ENCODE peak calls at places on chromosomes 4 and X, in seven cellular contexts. B, M, J, T, W, U and D are unnamed samples. For H3K4me1, the result is how much of the 10 kb centered on the place peaks cover.

GRCh38 chrX:149699761-149700160 is 12.1 kb upstream of the MAGEA11 start:
- DNase-seq in U (no peak), W (no peak), M (no peak), J (no peak), T (no peak), B (no peak), D (no peak)

GRCh38 chrX:44903842-44904530 is 31.0 kb downstream of the KDM6A start:
- DNase-seq in B (no peak), T (no peak), J (no peak), W (no peak), M (no peak), U (no peak), D (no peak)

GRCh38 chr4:99861120-99861905 is 32.9 kb downstream of the LAMTOR3 start:
- DNase-seq in J (no peak), U (no peak), W (no peak), T (peak), M (no peak), B (no peak), D (no peak)

GRCh38 chr4:99324978-99325377 is 3.8 kb upstream of the ADH1B start:
- DNase-seq in J (peak), U (no peak), T (no peak), W (peak), B (no peak), M (peak), D (no peak)

GRCh38 chrX:133448512-133449076 is 33.3 kb upstream of the GPC4 start:
- DNase-seq in J (no peak), U (no peak), B (no peak), T (peak), M (no peak), W (no peak), D (no peak)

GRCh38 chr4:76977731-76978350 is 28.3 kb downstream of the SEPTIN11 start:
- DNase-seq in B (no peak), J (no peak), U (no peak), W (no peak), M (no peak), T (peak), D (no peak)

GRCh38 chr4:44760142-44760898 is 34.0 kb upstream of the GNPDA2 start:
- DNase-seq in B (peak), M (peak), T (peak), W (no peak), U (no peak), J (no peak), D (no peak)

GRCh38 chr4:83866821-83867220 is 330.9 kb downstream of the GPAT3 start:
- DNase-seq in B (no peak), J (no peak), M (no peak), T (no peak), W (no peak), U (no peak), D (no peak)

GRCh38 chr4:8310306-8310705 is 40.8 kb downstream of the HTRA3 start:
- DNase-seq in B (no peak), U (no peak), J (peak), W (peak), T (no peak), M (no peak), D (no peak)

GRCh38 chr4:24433515-24434192 is 150.7 kb downstream of the DHX15 start:
- DNase-seq in B (no peak), W (no peak), T (no peak), J (no peak), M (peak), U (no peak), D (no peak)

GRCh38 chr4:113003841-113004240 is 45.6 kb upstream of the ANK2 start:
- DNase-seq in J (no peak), B (no peak), U (no peak), W (no peak), T (peak), M (no peak), D (no peak)

GRCh38 chr4:188412499-188412898 is 273.3 kb downstream of the TRIML1 start:
- DNase-seq in T (no peak), J (no peak), B (no peak), M (no peak), W (no peak), U (no peak), D (no peak)

GRCh38 chrX:123959281-123960063 is 2.0 kb upstream of the STAG2 start:
- DNase-seq in J (peak), B (peak), T (peak), W (peak), M (peak), U (no peak), D (no peak)

GRCh38 chr4:122930877-122931276 is 8.5 kb upstream of the NUDT6 start:
- DNase-seq in B (no peak), M (no peak), W (no peak), U (no peak), T (no peak), J (no peak), D (no peak)

GRCh38 chr4:113978105-113978504 is 1.3 kb downstream of the ARSJ start:
- DNase-seq in B (no peak), U (no peak), M (no peak), W (no peak), T (no peak), J (no peak), D (no peak)

GRCh38 chr4:44425614-44426208 is 22.9 kb downstream of the KCTD8 start:
- DNase-seq in W (no peak), M (no peak), T (no peak), B (no peak), U (no peak), J (no peak), D (no peak)

GRCh38 chrX:39808471-39808917 is 289.3 kb downstream of the BCOR start:
- DNase-seq in U (no peak), W (peak), J (peak), T (peak), B (no peak), M (no peak), D (no peak)

GRCh38 chr4:136664988-136665387 is 867.3 kb downstream of the PCDH18 start:
- DNase-seq in U (no peak), M (no peak), T (no peak), B (no peak), W (no peak), J (no peak), D (no peak)

GRCh38 chrX:119692241-119693031 is 532 bp downstream of the SEPTIN6 start:
- DNase-seq in U (no peak), J (peak), W (peak), B (peak), M (peak), T (peak), D (no peak)

DNA sequence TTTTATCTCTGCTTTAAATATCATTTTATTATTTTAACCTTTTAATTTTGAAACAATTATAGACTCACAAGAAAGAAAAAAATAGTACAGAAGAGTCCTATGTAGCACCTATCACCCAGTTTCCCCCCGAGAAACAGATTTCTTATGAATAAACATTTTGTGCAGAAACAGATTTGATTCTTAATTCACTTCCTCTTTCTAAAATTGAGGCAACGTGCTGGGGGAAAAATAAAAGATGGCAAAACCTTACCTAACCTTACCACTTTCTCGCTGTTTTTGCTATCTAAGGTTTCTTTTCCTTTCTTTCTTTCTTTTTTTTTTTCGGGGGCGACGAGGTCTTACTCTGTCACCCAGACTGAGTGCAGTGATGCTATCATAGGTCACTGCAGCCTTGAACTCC is 4.3 kb upstream of the CLNK start:
- DNase-seq in T (no peak), W (no peak), U (no peak), M (no peak), J (no peak), B (no peak), D (no peak)
- H3K4me3 ChIP-seq in T (no peak), W (no peak), U (no peak), M (no peak), J (no peak), B (no peak), D (no peak)

GRCh38 chrX:47623540-47624027 is 3.9 kb upstream of the SYN1 start:
- DNase-seq in J (peak), M (peak), U (no peak), W (peak), B (peak), T (peak), D (no peak)
- H3K4me1 ChIP-seq in J (under half), M (under half), U (under half), W (under half), B (under half), T (under half), D (under half)

GRCh38 chrX:101659601-101660063 is at the start of gene ARMCX2:
- DNase-seq in M (peak), W (peak), U (no peak), J (peak), B (no peak), T (no peak), D (no peak)
- H3K4me3 ChIP-seq in M (peak), W (peak), U (peak), J (peak), B (peak), T (peak), D (peak)

GRCh38 chr4:141077611-141078225 is 55.6 kb downstream of the RNF150 start:
- DNase-seq in U (no peak), M (no peak), W (no peak), B (no peak), T (no peak), J (no peak), D (no peak)

GRCh38 chr4:141080668-141081067 is 52.6 kb downstream of the RNF150 start:
- DNase-seq in M (no peak), B (no peak), U (no peak), W (peak), J (no peak), T (no peak), D (no peak)

GRCh38 chr4:141079393-141079930 is 53.8 kb downstream of the RNF150 start:
- DNase-seq in W (no peak), U (no peak), B (no peak), J (no peak), M (no peak), T (no peak), D (no peak)

GRCh38 chr4:141078871-141079270 is 54.4 kb downstream of the RNF150 start:
- DNase-seq in M (no peak), T (no peak), J (no peak), B (no peak), W (no peak), U (no peak), D (no peak)

DNA sequence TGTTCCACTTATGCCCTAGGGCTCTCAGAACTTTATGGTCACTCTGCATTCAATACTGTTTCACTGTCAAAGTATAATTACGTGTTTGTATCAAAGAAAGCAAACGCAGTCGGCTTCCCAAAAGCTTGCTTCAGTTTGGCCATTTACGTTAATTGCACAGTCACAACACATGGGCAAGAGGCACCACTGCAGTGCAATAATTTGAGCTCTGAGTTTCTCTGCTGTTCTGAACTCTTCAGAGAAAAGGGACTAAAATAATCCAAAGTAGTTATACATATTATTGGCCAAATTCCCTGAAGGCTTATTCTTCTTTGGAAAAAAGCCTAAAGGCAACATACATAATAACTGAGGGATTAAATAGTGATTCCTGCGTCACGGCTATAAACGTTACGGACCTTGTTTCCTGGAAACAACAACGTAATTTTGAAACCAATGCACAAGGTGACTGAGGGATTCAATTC is 51.3 kb downstream of the RNF150 start:
- DNase-seq in B (no peak), U (no peak), J (no peak), W (no peak), T (no peak), M (no peak), D (no peak)
- H3K4me1 ChIP-seq in B (under half), U (under half), J (under half), W (under half), T (under half), M (under half), D (under half)

GRCh38 chr4:40301592-40301991 is 33.5 kb upstream of the CHRNA9 start:
- DNase-seq in B (peak), M (peak), J (no peak), U (no peak), W (no peak), T (no peak), D (no peak)
- H3K4me3 ChIP-seq in B (peak), M (no peak), J (no peak), U (no peak), W (no peak), T (no peak), D (no peak)